ENCODE peak calls at places on chromosomes 1 and 21, in ten cellular contexts. E, B, W, K, X, M, U, S, O and V are unnamed samples.

GRCh38 chr1:54791880-54792522 is 9.1 kb downstream of the TTC22 start:
- DNase-seq in E (no peak), B (no peak), W (no peak), K (no peak), X (no peak), M (peak), U (no peak), S (peak), O (no peak), V (no peak)

GRCh38 chr21:32687946-32688345 is 39.9 kb downstream of the SYNJ1 start:
- DNase-seq in E (no peak), B (no peak), W (no peak), K (no peak), X (no peak), M (no peak), U (no peak), S (no peak), O (no peak), V (no peak)

GRCh38 chr1:1173061-1173792 is 453 bp upstream of the TTLL10 start:
- DNase-seq in E (no peak), B (no peak), W (no peak), K (peak), X (no peak), M (peak), U (no peak), S (no peak), O (no peak), V (no peak)

GRCh38 chr21:44687671-44688070 is 5.7 kb upstream of the KRTAP12-1 start:
- DNase-seq in E (no peak), B (no peak), W (no peak), K (no peak), X (no peak), M (no peak), U (no peak), S (no peak), O (no peak), V (no peak)

GRCh38 chr1:155938220-155938627 is 3.2 kb upstream of the RXFP4 start:
- DNase-seq in E (peak), B (peak), W (no peak), K (no peak), X (peak), M (peak), U (no peak), S (peak), O (no peak), V (peak)

GRCh38 chr1:115469703-115470476 is 131.8 kb upstream of the NGF start:
- DNase-seq in E (peak), B (peak), W (peak), K (no peak), X (peak), M (peak), U (no peak), S (peak), O (no peak), V (no peak)

GRCh38 chr1:230327892-230328284 is 98.2 kb downstream of the PGBD5 start:
- DNase-seq in E (no peak), B (no peak), W (no peak), K (no peak), X (peak), M (no peak), U (no peak), S (no peak), O (no peak), V (no peak)

GRCh38 chr1:11594222-11594621 is 60.0 kb downstream of the FBXO2 start:
- DNase-seq in E (peak), B (no peak), W (no peak), K (peak), X (peak), M (no peak), U (no peak), S (peak), O (peak), V (no peak)

GRCh38 chr1:119743308-119743707 is 25.4 kb downstream of the HMGCS2 start:
- DNase-seq in E (no peak), B (no peak), W (no peak), K (no peak), X (no peak), M (no peak), U (no peak), S (no peak), O (no peak), V (no peak)

GRCh38 chr1:164774819-164775654 is 216.1 kb downstream of the PBX1 start:
- DNase-seq in E (no peak), B (no peak), W (no peak), K (no peak), X (no peak), M (peak), U (no peak), S (peak), O (no peak), V (peak)

GRCh38 chr1:221816899-221817298 is 75.0 kb upstream of the DUSP10 start:
- DNase-seq in E (peak), B (no peak), W (no peak), K (no peak), X (peak), M (no peak), U (no peak), S (peak), O (peak), V (no peak)

GRCh38 chr1:203638076-203638475 is 11.4 kb downstream of the ATP2B4 start:
- DNase-seq in E (no peak), B (no peak), W (no peak), K (no peak), X (no peak), M (no peak), U (no peak), S (no peak), O (no peak), V (no peak)

GRCh38 chr1:55034476-55035133 is 4.7 kb upstream of the PCSK9 start:
- DNase-seq in E (no peak), B (no peak), W (no peak), K (no peak), X (no peak), M (no peak), U (no peak), S (no peak), O (no peak), V (no peak)

GRCh38 chr1:23567629-23567995 is 8.3 kb upstream of the ID3 start:
- DNase-seq in E (no peak), B (no peak), W (no peak), K (no peak), X (no peak), M (no peak), U (no peak), S (no peak), O (no peak), V (no peak)

GRCh38 chr1:23436520-23437354 is 12.2 kb upstream of the TCEA3 start:
- DNase-seq in E (no peak), B (no peak), W (no peak), K (no peak), X (no peak), M (peak), U (no peak), S (no peak), O (no peak), V (no peak)

GRCh38 chr1:23470282-23471070 is 13.5 kb downstream of the ASAP3 start:
- DNase-seq in E (peak), B (peak), W (no peak), K (peak), X (no peak), M (no peak), U (no peak), S (peak), O (no peak), V (no peak)

GRCh38 chr21:26918318-26919065 is 48.4 kb downstream of the ADAMTS5 start:
- DNase-seq in E (no peak), B (no peak), W (no peak), K (no peak), X (no peak), M (no peak), U (no peak), S (peak), O (peak), V (no peak)

GRCh38 chr1:247330548-247331171 is 1.0 kb downstream of the ZNF496 start:
- DNase-seq in E (peak), B (no peak), W (no peak), K (no peak), X (no peak), M (no peak), U (no peak), S (no peak), O (no peak), V (no peak)

GRCh38 chr1:154353460-154353904 is 28.2 kb downstream of the ATP8B2 start:
- DNase-seq in E (peak), B (peak), W (no peak), K (no peak), X (peak), M (peak), U (no peak), S (peak), O (no peak), V (no peak)

GRCh38 chr1:245441699-245442098 is 286.9 kb downstream of the KIF26B start:
- DNase-seq in E (no peak), B (no peak), W (no peak), K (no peak), X (no peak), M (no peak), U (no peak), S (peak), O (no peak), V (no peak)

GRCh38 chr1:33149453-33150190 is 32.2 kb downstream of the TRIM62 start:
- DNase-seq in E (no peak), B (no peak), W (no peak), K (no peak), X (peak), M (peak), U (no peak), S (no peak), O (no peak), V (no peak)

GRCh38 chr21:35340273-35340672 is 291.2 kb upstream of the RUNX1 start:
- DNase-seq in E (no peak), B (no peak), W (no peak), K (no peak), X (no peak), M (no peak), U (no peak), S (no peak), O (no peak), V (no peak)

GRCh38 chr1:119294199-119294598 is 74.4 kb upstream of the HAO2 start:
- DNase-seq in E (no peak), B (no peak), W (no peak), K (no peak), X (no peak), M (no peak), U (no peak), S (no peak), O (no peak), V (no peak)

GRCh38 chr1:245160976-245161375 is 6.2 kb downstream of the KIF26B start:
- DNase-seq in E (no peak), B (no peak), W (no peak), K (no peak), X (no peak), M (no peak), U (no peak), S (no peak), O (no peak), V (no peak)

GRCh38 chr21:46454142-46454541 is 4.5 kb upstream of the DIP2A start:
- DNase-seq in E (no peak), B (no peak), W (no peak), K (no peak), X (no peak), M (no peak), U (no peak), S (no peak), O (no peak), V (no peak)

GRCh38 chr1:11850121-11850520 is 2.5 kb upstream of the NPPA start:
- DNase-seq in E (no peak), B (no peak), W (no peak), K (no peak), X (no peak), M (no peak), U (no peak), S (no peak), O (no peak), V (no peak)

GRCh38 chr1:150813028-150813707 is 5.1 kb upstream of the CTSK start:
- DNase-seq in E (peak), B (peak), W (peak), K (peak), X (peak), M (peak), U (no peak), S (peak), O (no peak), V (no peak)

GRCh38 chr1:225342695-225343094 is 85.1 kb downstream of the LBR start:
- DNase-seq in E (no peak), B (no peak), W (no peak), K (no peak), X (no peak), M (no peak), U (no peak), S (no peak), O (no peak), V (no peak)

GRCh38 chr21:17802568-17802967 is 16.6 kb downstream of the C21orf91 start:
- DNase-seq in E (peak), B (no peak), W (no peak), K (no peak), X (peak), M (no peak), U (no peak), S (peak), O (no peak), V (no peak)

GRCh38 chr1:231625975-231626534 is 535 bp upstream of the DISC1 start:
- DNase-seq in E (no peak), B (no peak), W (no peak), K (no peak), X (no peak), M (peak), U (no peak), S (no peak), O (no peak), V (no peak)

GRCh38 chr1:173270243-173270642 is 63.1 kb upstream of the TNFSF4 start:
- DNase-seq in E (peak), B (no peak), W (no peak), K (no peak), X (peak), M (no peak), U (no peak), S (no peak), O (no peak), V (no peak)

GRCh38 chr1:232891116-232891515 is 59.3 kb upstream of the NTPCR start:
- DNase-seq in E (peak), B (no peak), W (no peak), K (no peak), X (no peak), M (no peak), U (no peak), S (peak), O (peak), V (no peak)

GRCh38 chr1:151006331-151007052 is at the start of gene MINDY1:
- DNase-seq in E (peak), B (peak), W (peak), K (peak), X (peak), M (peak), U (no peak), S (peak), O (peak), V (peak)

GRCh38 chr1:10074059-10074854 is 41.5 kb downstream of the UBE4B start:
- DNase-seq in E (peak), B (peak), W (no peak), K (peak), X (peak), M (peak), U (peak), S (peak), O (peak), V (no peak)

GRCh38 chr1:89311757-89312156 is 39.1 kb upstream of the GBP5 start:
- DNase-seq in E (peak), B (no peak), W (no peak), K (peak), X (peak), M (no peak), U (no peak), S (peak), O (no peak), V (no peak)

GRCh38 chr1:10877894-10878293 is 81.4 kb upstream of the CASZ1 start:
- DNase-seq in E (no peak), B (no peak), W (no peak), K (peak), X (no peak), M (no peak), U (no peak), S (no peak), O (no peak), V (no peak)

GRCh38 chr1:1900883-1901640 is 10.2 kb upstream of the GNB1 start:
- DNase-seq in E (no peak), B (no peak), W (no peak), K (no peak), X (no peak), M (no peak), U (no peak), S (no peak), O (no peak), V (no peak)

GRCh38 chr1:235917267-235917811 is 50.6 kb upstream of the LYST start:
- DNase-seq in E (peak), B (peak), W (no peak), K (peak), X (peak), M (peak), U (peak), S (peak), O (peak), V (no peak)

GRCh38 chr21:42988234-42988965 is 14.0 kb downstream of the PKNOX1 start:
- DNase-seq in E (no peak), B (no peak), W (no peak), K (no peak), X (no peak), M (no peak), U (no peak), S (peak), O (no peak), V (no peak)

DNA sequence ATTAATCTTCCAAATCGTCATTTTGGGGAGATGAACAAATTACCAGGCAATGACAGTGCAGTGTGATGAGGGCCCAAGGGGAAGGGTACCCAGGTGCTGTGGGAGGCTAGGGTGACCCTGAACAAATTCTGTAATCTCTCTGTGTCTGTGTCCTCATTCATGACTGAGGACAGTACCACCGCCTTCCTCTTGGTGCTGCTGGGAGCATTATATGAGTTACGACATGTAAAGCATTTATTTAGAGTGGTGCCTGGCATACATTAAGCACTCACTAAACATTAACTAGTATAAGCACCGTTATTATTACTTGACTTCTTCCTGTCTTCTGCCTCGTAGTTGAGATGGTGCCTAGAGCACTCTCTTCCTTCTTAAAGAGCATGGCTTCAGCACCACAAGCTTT is 468.2 kb upstream of the VAMP3 start:
- DNase-seq in E (no peak), B (no peak), W (no peak), K (no peak), X (no peak), M (peak), U (no peak), S (no peak), O (no peak), V (no peak)
- TF ChIP-seq CTCF in E (no peak), B (no peak), W (no peak), K (no peak), X (peak), M (no peak), U (no peak), S (peak), O (no peak), V (no peak)

GRCh38 chr1:198950036-198950435 is 311.2 kb downstream of the PTPRC start:
- DNase-seq in E (no peak), B (no peak), W (no peak), K (no peak), X (no peak), M (no peak), U (no peak), S (no peak), O (no peak), V (no peak)
- TF ChIP-seq CTCF in E (no peak), B (no peak), W (no peak), K (no peak), X (no peak), M (no peak), U (no peak), S (no peak), O (no peak), V (no peak)

DNA sequence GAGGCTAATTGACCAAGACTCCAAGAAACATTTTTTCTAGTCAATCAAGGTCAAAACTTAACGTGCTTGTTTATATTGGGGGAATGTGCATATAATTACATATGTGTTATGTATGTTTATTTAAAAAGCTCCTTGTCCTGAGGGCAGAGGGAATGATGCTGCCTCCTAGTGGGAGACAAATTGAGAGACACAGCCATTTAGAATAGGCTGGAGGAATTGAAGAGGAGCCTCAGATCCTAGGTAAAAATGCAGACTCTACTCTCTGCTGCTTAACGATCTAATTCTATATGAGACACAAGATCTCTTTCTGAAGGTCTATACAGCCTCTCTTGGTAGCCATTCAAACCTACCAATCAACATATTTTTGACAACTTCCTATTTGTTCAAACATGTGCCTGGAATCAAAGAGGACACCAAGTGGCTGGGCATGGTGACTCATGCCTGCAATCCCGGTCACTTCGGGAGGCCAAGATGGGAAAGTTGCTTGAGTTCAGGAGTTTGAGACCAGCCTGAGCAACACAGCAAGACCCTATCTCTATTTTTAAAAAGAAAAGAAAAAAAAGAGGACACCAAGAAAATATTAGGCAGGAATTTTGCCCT is 136.6 kb upstream of the ZNF648 start:
- DNase-seq in E (no peak), B (no peak), W (no peak), K (no peak), X (peak), M (no peak), U (no peak), S (no peak), O (no peak), V (no peak)
- TF ChIP-seq CTCF in E (peak), B (no peak), W (no peak), K (peak), X (peak), M (peak), U (no peak), S (peak), O (peak), V (peak)

GRCh38 chr1:40711465-40712404 is 20.2 kb downstream of the NFYC start:
- DNase-seq in E (peak), B (no peak), W (no peak), K (no peak), X (peak), M (peak), U (no peak), S (peak), O (no peak), V (no peak)

GRCh38 chr1:40710581-40711315 is 19.2 kb downstream of the NFYC start:
- DNase-seq in E (no peak), B (no peak), W (no peak), K (no peak), X (no peak), M (peak), U (no peak), S (no peak), O (no peak), V (no peak)

GRCh38 chr1:40715660-40716059 is 24.2 kb downstream of the NFYC start:
- DNase-seq in E (no peak), B (no peak), W (no peak), K (no peak), X (no peak), M (no peak), U (no peak), S (no peak), O (no peak), V (no peak)

GRCh38 chr1:40712405-40712944 is 21.0 kb downstream of the NFYC start:
- DNase-seq in E (no peak), B (no peak), W (no peak), K (no peak), X (no peak), M (no peak), U (no peak), S (no peak), O (no peak), V (no peak)

DNA sequence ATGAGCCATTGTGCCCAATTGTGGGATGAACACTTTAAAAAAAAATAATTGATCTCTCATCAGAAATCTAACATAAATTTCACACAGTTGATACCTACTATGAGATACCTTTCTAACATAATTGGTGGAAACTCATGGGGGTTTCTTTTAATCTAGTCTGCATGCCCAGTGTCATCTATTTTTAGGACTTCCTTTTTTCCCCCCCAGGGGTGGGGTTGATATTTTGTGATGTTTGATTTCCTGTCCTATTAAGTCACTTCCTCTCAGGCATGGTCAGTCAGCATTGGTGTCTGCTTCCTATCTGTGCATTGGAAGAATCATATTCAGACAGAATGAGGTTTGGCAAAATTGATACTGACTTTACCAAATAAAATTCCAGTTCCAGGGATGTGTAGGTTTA is 21.5 kb downstream of the NFYC start:
- DNase-seq in E (no peak), B (peak), W (no peak), K (no peak), X (no peak), M (no peak), U (no peak), S (no peak), O (no peak), V (no peak)
- TF ChIP-seq CTCF in E (no peak), B (no peak), W (no peak), K (no peak), X (no peak), M (no peak), U (no peak), S (no peak), O (no peak), V (no peak)

GRCh38 chr1:178960781-178961180 is 64.9 kb upstream of the FAM20B start:
- DNase-seq in E (no peak), B (no peak), W (no peak), K (no peak), X (no peak), M (no peak), U (no peak), S (no peak), O (no peak), V (no peak)

GRCh38 chr1:178962853-178963810 is 62.6 kb upstream of the FAM20B start:
- DNase-seq in E (no peak), B (no peak), W (no peak), K (no peak), X (no peak), M (no peak), U (no peak), S (no peak), O (no peak), V (no peak)

GRCh38 chr1:178961331-178961730 is 64.4 kb upstream of the FAM20B start:
- DNase-seq in E (no peak), B (no peak), W (no peak), K (no peak), X (no peak), M (no peak), U (no peak), S (no peak), O (no peak), V (no peak)

GRCh38 chr1:178959543-178960460 is 65.9 kb upstream of the FAM20B start:
- DNase-seq in E (peak), B (no peak), W (no peak), K (no peak), X (no peak), M (no peak), U (no peak), S (no peak), O (no peak), V (no peak)

GRCh38 chr1:178961868-178962267 is 63.8 kb upstream of the FAM20B start:
- DNase-seq in E (no peak), B (no peak), W (no peak), K (no peak), X (no peak), M (no peak), U (no peak), S (no peak), O (no peak), V (no peak)
- TF ChIP-seq CTCF in E (no peak), B (no peak), W (no peak), K (no peak), X (no peak), M (no peak), U (no peak), S (no peak), O (no peak), V (no peak)